ENCODE peak calls at places on chromosome 5, in nine cellular contexts. G is natural killer cell, D is glutamatergic neuron, Q is GM13976, Y is LNCaP clone FGC, I is foreskin fibroblast, H is gastrocnemius medialis, O is breast epithelium, N is GM12865. W is an unnamed sample.

GRCh38 chr5:5332287-5332686 is 90.2 kb upstream of the ICE1 start:
- DNase-seq in G (no peak), D (no peak), Q (no peak), Y (no peak), I (no peak), H (no peak), O (no peak), N (no peak), W (no peak)

GRCh38 chr5:112228672-112229071 is 190.4 kb downstream of the EPB41L4A start:
- DNase-seq in G (no peak), D (no peak), Q (no peak), Y (peak), I (peak), H (peak), O (peak), N (no peak), W (no peak)

GRCh38 chr5:149317281-149318048 is 27.8 kb upstream of the GRPEL2 start:
- DNase-seq in G (no peak), D (no peak), Q (peak), Y (no peak), I (peak), H (no peak), O (no peak), N (peak), W (no peak)

GRCh38 chr5:76544268-76544926 is 78.8 kb downstream of the F2RL2 start:
- DNase-seq in G (peak), D (no peak), Q (peak), Y (peak), I (peak), H (no peak), O (no peak), N (peak), W (peak)

GRCh38 chr5:52799358-52799982 is 11.8 kb downstream of the ITGA1 start:
- DNase-seq in G (no peak), D (no peak), Q (peak), Y (no peak), I (peak), H (peak), O (no peak), N (peak), W (no peak)

GRCh38 chr5:34822921-34823715 is 15.8 kb upstream of the TTC23L start:
- DNase-seq in G (no peak), D (no peak), Q (no peak), Y (no peak), I (no peak), H (no peak), O (no peak), N (no peak), W (no peak)

GRCh38 chr5:178685386-178686059 is 44.9 kb downstream of the ZNF354A start:
- DNase-seq in G (no peak), D (no peak), Q (no peak), Y (no peak), I (no peak), H (no peak), O (no peak), N (no peak), W (no peak)

GRCh38 chr5:95076395-95077165 is 208.3 kb downstream of the MCTP1 start:
- DNase-seq in G (no peak), D (no peak), Q (no peak), Y (no peak), I (no peak), H (no peak), O (no peak), N (peak), W (no peak)

GRCh38 chr5:88675159-88675757 is 207.7 kb downstream of the MEF2C start:
- DNase-seq in G (no peak), D (peak), Q (no peak), Y (no peak), I (no peak), H (no peak), O (no peak), N (peak), W (no peak)

GRCh38 chr5:126178521-126178920 is 244.7 kb upstream of the GRAMD2B start:
- DNase-seq in G (no peak), D (no peak), Q (no peak), Y (no peak), I (peak), H (no peak), O (no peak), N (no peak), W (no peak)

GRCh38 chr5:141669519-141669918 is 12.5 kb downstream of the ARAP3 start:
- DNase-seq in G (no peak), D (no peak), Q (no peak), Y (no peak), I (no peak), H (no peak), O (no peak), N (no peak), W (no peak)

GRCh38 chr5:171562822-171563221 is 143.4 kb downstream of the FGF18 start:
- DNase-seq in G (no peak), D (no peak), Q (no peak), Y (no peak), I (no peak), H (no peak), O (no peak), N (peak), W (no peak)

GRCh38 chr5:14178091-14178490 is 34.9 kb downstream of the TRIO start:
- DNase-seq in G (no peak), D (no peak), Q (no peak), Y (no peak), I (no peak), H (no peak), O (no peak), N (no peak), W (no peak)

GRCh38 chr5:53331463-53331862 is 149.0 kb upstream of the FST start:
- DNase-seq in G (no peak), D (no peak), Q (no peak), Y (no peak), I (peak), H (no peak), O (no peak), N (no peak), W (no peak)

GRCh38 chr5:79560774-79561524 is 47.0 kb upstream of the HOMER1 start:
- DNase-seq in G (no peak), D (no peak), Q (peak), Y (no peak), I (peak), H (no peak), O (no peak), N (peak), W (no peak)

GRCh38 chr5:56170557-56170956 is 62.6 kb downstream of the ANKRD55 start:
- DNase-seq in G (no peak), D (no peak), Q (no peak), Y (no peak), I (peak), H (no peak), O (no peak), N (no peak), W (no peak)

GRCh38 chr5:131981516-131981915 is 29.9 kb downstream of the ACSL6 start:
- DNase-seq in G (no peak), D (no peak), Q (no peak), Y (peak), I (no peak), H (no peak), O (no peak), N (no peak), W (no peak)

GRCh38 chr5:55582256-55582655 is 47.5 kb upstream of the PLPP1 start:
- DNase-seq in G (no peak), D (no peak), Q (peak), Y (no peak), I (no peak), H (no peak), O (no peak), N (peak), W (no peak)

GRCh38 chr5:106481375-106481774 is 1189.4 kb downstream of the EFNA5 start:
- DNase-seq in G (no peak), D (no peak), Q (no peak), Y (no peak), I (peak), H (no peak), O (no peak), N (no peak), W (no peak)

GRCh38 chr5:36685631-36686147 is 79.3 kb downstream of the SLC1A3 start:
- DNase-seq in G (no peak), D (no peak), Q (peak), Y (no peak), I (peak), H (no peak), O (no peak), N (peak), W (peak)

GRCh38 chr5:17075196-17075595 is 139.1 kb upstream of the MYO10 start:
- DNase-seq in G (no peak), D (no peak), Q (no peak), Y (no peak), I (peak), H (no peak), O (no peak), N (no peak), W (no peak)

GRCh38 chr5:154214236-154215106 is 23.9 kb downstream of the GALNT10 start:
- DNase-seq in G (no peak), D (no peak), Q (peak), Y (no peak), I (peak), H (no peak), O (no peak), N (peak), W (no peak)

GRCh38 chr5:73442152-73442860 is 6.3 kb downstream of the FOXD1 start:
- DNase-seq in G (no peak), D (no peak), Q (no peak), Y (no peak), I (no peak), H (no peak), O (no peak), N (no peak), W (no peak)

GRCh38 chr5:178453224-178453623 is 137.0 kb downstream of the COL23A1 start:
- DNase-seq in G (no peak), D (no peak), Q (no peak), Y (no peak), I (peak), H (no peak), O (no peak), N (no peak), W (no peak)

GRCh38 chr5:77816686-77817085 is 40.5 kb upstream of the TBCA start:
- DNase-seq in G (no peak), D (no peak), Q (no peak), Y (no peak), I (no peak), H (no peak), O (no peak), N (no peak), W (no peak)

GRCh38 chr5:68159251-68159951 is 56.2 kb upstream of the PIK3R1 start:
- DNase-seq in G (no peak), D (no peak), Q (no peak), Y (no peak), I (no peak), H (peak), O (no peak), N (no peak), W (no peak)

GRCh38 chr5:150486402-150487198 is 21.3 kb upstream of the NDST1 start:
- DNase-seq in G (peak), D (peak), Q (peak), Y (peak), I (peak), H (peak), O (peak), N (peak), W (no peak)

GRCh38 chr5:108079754-108080153 is 302.1 kb downstream of the FBXL17 start:
- DNase-seq in G (no peak), D (no peak), Q (no peak), Y (no peak), I (peak), H (no peak), O (no peak), N (no peak), W (no peak)

GRCh38 chr5:83564069-83564749 is 92.7 kb downstream of the VCAN start:
- DNase-seq in G (no peak), D (no peak), Q (peak), Y (no peak), I (peak), H (no peak), O (no peak), N (peak), W (no peak)

GRCh38 chr5:119808474-119808873 is 179.1 kb downstream of the FAM170A start:
- DNase-seq in G (no peak), D (no peak), Q (no peak), Y (no peak), I (no peak), H (no peak), O (no peak), N (no peak), W (no peak)

GRCh38 chr5:119810217-119810616 is 180.9 kb downstream of the FAM170A start:
- DNase-seq in G (no peak), D (no peak), Q (no peak), Y (peak), I (no peak), H (no peak), O (no peak), N (no peak), W (no peak)

GRCh38 chr5:119811443-119811842 is 182.1 kb downstream of the FAM170A start:
- DNase-seq in G (no peak), D (no peak), Q (no peak), Y (no peak), I (no peak), H (no peak), O (no peak), N (no peak), W (no peak)

DNA sequence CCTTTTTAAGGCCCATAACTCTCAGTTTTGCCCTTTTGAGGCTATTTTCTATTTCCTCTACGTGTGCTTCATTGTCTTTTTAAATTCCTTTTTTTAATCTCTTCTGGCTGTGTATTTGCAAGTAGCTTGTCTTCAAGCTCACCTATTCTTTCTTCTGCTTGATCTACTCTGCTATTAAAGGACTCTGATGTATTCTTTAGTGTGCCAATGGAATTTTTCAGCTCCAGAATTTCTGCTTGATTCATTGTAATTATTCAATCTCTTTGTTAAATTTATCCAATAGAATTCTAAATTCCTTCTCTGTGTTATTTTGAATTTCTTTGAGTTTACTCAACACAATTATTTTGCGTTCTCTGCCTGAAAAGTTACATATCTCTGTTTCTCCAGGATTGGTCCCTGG is 178.7 kb downstream of the FAM170A start:
- DNase-seq in G (no peak), D (no peak), Q (no peak), Y (no peak), I (no peak), H (no peak), O (no peak), N (no peak), W (no peak)
- TF ChIP-seq CTCF in G (no peak), D (no peak), Q (no peak), Y (no peak), I (no peak), H (no peak), O (no peak), N (no peak), W (no peak)

DNA sequence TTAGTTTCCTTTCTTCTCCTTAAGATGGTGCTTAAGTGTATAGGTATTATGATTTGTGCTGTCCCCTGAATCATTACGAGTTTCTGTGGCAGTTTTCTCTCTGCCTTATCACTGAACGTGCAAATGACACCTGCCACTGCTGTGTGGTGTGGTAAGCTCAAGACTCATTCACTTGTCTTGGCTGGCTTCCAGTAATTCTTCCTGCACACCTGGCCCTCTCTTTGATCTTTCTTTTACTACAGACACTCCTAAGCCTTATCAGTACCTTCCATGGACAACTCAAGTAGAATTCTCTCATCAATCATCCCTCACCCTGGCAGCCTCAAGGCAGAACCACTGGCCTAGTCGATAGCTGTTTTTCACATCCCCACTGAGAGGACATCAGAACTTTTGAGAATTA is 82.6 kb upstream of the ADAMTS19 start:
- DNase-seq in G (no peak), D (no peak), Q (no peak), Y (no peak), I (no peak), H (no peak), O (no peak), N (peak), W (no peak)
- TF ChIP-seq CTCF in G (no peak), D (no peak), Q (no peak), Y (no peak), I (no peak), H (no peak), O (no peak), N (no peak), W (no peak)

GRCh38 chr5:1681955-1682354 is 117.7 kb downstream of the MRPL36 start:
- DNase-seq in G (no peak), D (no peak), Q (no peak), Y (no peak), I (no peak), H (no peak), O (no peak), N (no peak), W (no peak)
- TF ChIP-seq CTCF in G (no peak), D (no peak), Q (no peak), Y (peak), I (no peak), H (no peak), O (no peak), N (no peak), W (no peak)

GRCh38 chr5:109769597-109770291 is 80.0 kb downstream of the MAN2A1 start:
- DNase-seq in G (no peak), D (no peak), Q (no peak), Y (no peak), I (no peak), H (no peak), O (no peak), N (no peak), W (no peak)

GRCh38 chr5:109767184-109767995 is 77.7 kb downstream of the MAN2A1 start:
- DNase-seq in G (no peak), D (no peak), Q (no peak), Y (no peak), I (no peak), H (no peak), O (no peak), N (no peak), W (no peak)

GRCh38 chr5:109767997-109768396 is 78.3 kb downstream of the MAN2A1 start:
- DNase-seq in G (no peak), D (no peak), Q (no peak), Y (no peak), I (no peak), H (no peak), O (no peak), N (no peak), W (no peak)
- TF ChIP-seq CTCF in G (no peak), D (no peak), Q (no peak), Y (no peak), I (no peak), H (no peak), O (no peak), N (no peak), W (no peak)

DNA sequence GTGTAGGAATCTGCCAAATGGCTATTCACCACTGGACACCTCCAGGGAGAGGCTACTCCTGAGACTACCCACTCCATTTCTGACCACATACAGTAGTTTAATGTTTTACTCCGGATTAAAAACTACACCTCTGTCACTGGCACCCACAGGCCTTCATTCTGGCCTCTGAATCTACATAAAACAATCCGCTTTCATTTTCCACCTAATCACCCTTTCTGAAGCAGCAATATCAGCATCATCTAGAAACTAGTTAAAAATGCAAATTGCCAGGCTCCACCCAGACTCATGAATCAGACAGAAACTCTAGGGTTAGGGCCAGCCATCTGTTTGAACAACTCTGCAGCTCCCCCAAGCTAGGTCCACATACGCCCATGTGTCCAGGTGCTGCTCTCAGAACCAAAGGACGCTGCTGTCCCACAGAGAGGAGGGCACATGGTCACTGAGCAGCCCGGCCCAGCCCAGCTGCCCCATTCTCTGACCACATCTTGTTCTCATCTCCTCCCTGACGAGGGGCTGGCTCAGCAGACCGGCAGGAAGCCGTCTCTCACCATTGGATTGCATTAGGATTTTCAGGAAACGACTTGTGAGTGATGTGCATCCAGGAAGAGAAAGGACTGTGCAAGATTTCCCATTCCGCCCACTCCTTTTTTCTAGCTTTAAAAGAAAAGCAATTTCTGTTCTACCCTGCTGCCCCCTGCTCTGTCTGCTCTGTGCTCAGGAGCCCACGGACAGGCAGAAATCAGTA is 34.7 kb downstream of the ADAM19 start:
- DNase-seq in G (no peak), D (peak), Q (peak), Y (no peak), I (peak), H (peak), O (no peak), N (peak), W (no peak)
- TF ChIP-seq CTCF in G (no peak), D (no peak), Q (no peak), Y (no peak), I (no peak), H (no peak), O (no peak), N (no peak), W (no peak)

GRCh38 chr5:60699549-60700346 is at the start of gene DEPDC1B:
- DNase-seq in G (peak), D (peak), Q (peak), Y (peak), I (peak), H (peak), O (peak), N (peak), W (peak)
- TF ChIP-seq CTCF in G (peak), D (no peak), Q (no peak), Y (peak), I (no peak), H (no peak), O (no peak), N (peak), W (peak)

DNA sequence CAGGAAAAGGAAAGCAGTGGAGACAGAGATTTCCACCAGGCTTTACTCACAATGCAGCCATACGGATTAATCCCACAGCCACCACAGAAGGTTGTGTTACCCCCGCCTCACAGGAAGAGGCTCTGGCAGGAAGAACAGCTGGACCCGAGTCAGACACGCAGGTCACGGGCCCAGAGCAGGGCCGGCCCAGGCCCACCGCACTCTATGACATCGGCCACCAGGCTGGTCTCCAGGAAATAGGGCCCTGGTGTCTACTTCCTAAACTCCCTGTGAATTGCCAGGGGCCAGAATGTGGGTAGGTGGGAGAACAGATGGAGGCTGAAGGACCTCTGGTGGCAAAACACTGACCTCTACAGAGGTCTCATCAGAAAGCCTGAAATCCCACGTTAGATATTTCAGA is 15.6 kb downstream of the MGAT1 start:
- DNase-seq in G (no peak), D (no peak), Q (no peak), Y (no peak), I (no peak), H (no peak), O (no peak), N (no peak), W (no peak)
- TF ChIP-seq CTCF in G (no peak), D (no peak), Q (no peak), Y (no peak), I (no peak), H (no peak), O (no peak), N (no peak), W (no peak)

DNA sequence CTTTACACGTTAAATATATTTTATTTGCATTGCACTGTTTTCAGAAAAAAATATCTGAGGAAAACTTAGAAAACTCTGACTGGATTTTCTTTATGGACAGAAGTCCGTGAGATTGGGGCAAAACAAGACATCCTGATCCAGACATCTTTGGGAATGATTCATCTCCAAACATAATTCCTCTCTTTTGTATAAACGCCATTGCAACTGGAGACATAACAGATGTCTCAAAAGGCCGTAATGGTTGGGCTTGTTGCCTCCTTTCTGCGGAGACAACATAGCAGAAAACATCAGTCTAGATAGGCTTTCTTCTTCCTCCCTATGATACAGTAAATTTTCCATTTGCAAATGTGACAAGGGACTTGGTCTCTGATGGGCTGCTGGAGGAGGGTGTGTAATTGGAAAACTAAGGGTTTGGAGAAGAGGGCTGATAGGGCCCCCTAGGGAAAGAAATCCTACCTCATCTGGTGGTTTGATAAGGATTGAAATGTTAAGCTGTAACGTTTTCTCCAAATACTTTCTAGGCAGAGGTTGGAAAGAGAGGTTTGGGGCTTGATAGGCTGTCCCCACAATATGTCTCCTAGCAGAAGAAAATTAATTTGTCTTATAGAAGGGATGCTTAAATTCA is 631.5 kb upstream of the ST8SIA4 start:
- DNase-seq in G (no peak), D (no peak), Q (no peak), Y (no peak), I (peak), H (no peak), O (no peak), N (no peak), W (no peak)
- TF ChIP-seq CTCF in G (no peak), D (no peak), Q (no peak), Y (peak), I (no peak), H (no peak), O (no peak), N (no peak), W (no peak)